ENCODE peak calls at places on chromosomes 7 and 10, in six cellular contexts. One of them, this sample, is unnamed.

GRCh38 chr7:112777406-112777805 is 12.8 kb downstream of the TMEM168 start:
- DNase-seq in HepG2: no peak
- DNase-seq in HCT116: no peak
- DNase-seq in K562: no peak
- DNase-seq in H1: no peak
- DNase-seq in GM12878: no peak
- DNase-seq in this sample: no peak

GRCh38 chr10:88473989-88474883 is 108.9 kb downstream of the RNLS start:
- DNase-seq in HepG2: no peak
- DNase-seq in HCT116: peak; percentile 33
- DNase-seq in K562: no peak
- DNase-seq in H1: no peak
- DNase-seq in GM12878: no peak
- DNase-seq in this sample: no peak

GRCh38 chr7:108067844-108068243 is 62.3 kb downstream of the LAMB4 start:
- DNase-seq in HepG2: no peak
- DNase-seq in HCT116: no peak
- DNase-seq in K562: no peak
- DNase-seq in H1: no peak
- DNase-seq in GM12878: no peak
- DNase-seq in this sample: no peak

GRCh38 chr10:119375574-119376265 is 166.8 kb downstream of the RGS10 start:
- DNase-seq in HepG2: no peak
- DNase-seq in HCT116: no peak
- DNase-seq in K562: no peak
- DNase-seq in H1: no peak
- DNase-seq in GM12878: no peak
- DNase-seq in this sample: peak; percentile 7

GRCh38 chr7:81925530-81925929 is 155.7 kb upstream of the HGF start:
- DNase-seq in HepG2: no peak
- DNase-seq in HCT116: no peak
- DNase-seq in K562: no peak
- DNase-seq in H1: no peak
- DNase-seq in GM12878: peak; percentile 46
- DNase-seq in this sample: no peak

GRCh38 chr7:130090745-130091532 is 20.6 kb downstream of the KLHDC10 start:
- DNase-seq in HepG2: no peak
- DNase-seq in HCT116: no peak
- DNase-seq in K562: no peak
- DNase-seq in H1: no peak
- DNase-seq in GM12878: no peak
- DNase-seq in this sample: no peak

GRCh38 chr7:154693646-154694045 is 309.3 kb downstream of the PAXIP1 start:
- DNase-seq in HepG2: no peak
- DNase-seq in HCT116: no peak
- DNase-seq in K562: no peak
- DNase-seq in H1: no peak
- DNase-seq in GM12878: no peak
- DNase-seq in this sample: no peak

GRCh38 chr10:87575851-87576250 is 71.2 kb downstream of the MINPP1 start:
- DNase-seq in HepG2: no peak
- DNase-seq in HCT116: no peak
- DNase-seq in K562: no peak
- DNase-seq in H1: no peak
- DNase-seq in GM12878: no peak
- DNase-seq in this sample: no peak

GRCh38 chr7:73812996-73813395 is 17.8 kb upstream of the CLDN4 start:
- DNase-seq in HepG2: no peak
- DNase-seq in HCT116: no peak
- DNase-seq in K562: no peak
- DNase-seq in H1: no peak
- DNase-seq in GM12878: no peak
- DNase-seq in this sample: no peak

GRCh38 chr10:96814264-96814663 is 17.8 kb upstream of the LCOR start:
- DNase-seq in HepG2: peak; percentile 70
- DNase-seq in HCT116: peak; percentile 23
- DNase-seq in K562: no peak
- DNase-seq in H1: no peak
- DNase-seq in GM12878: no peak
- DNase-seq in this sample: no peak

GRCh38 chr10:101672536-101672935 is 22.4 kb downstream of the FBXW4 start:
- DNase-seq in HepG2: no peak
- DNase-seq in HCT116: no peak
- DNase-seq in K562: no peak
- DNase-seq in H1: no peak
- DNase-seq in GM12878: no peak
- DNase-seq in this sample: no peak

DNA sequence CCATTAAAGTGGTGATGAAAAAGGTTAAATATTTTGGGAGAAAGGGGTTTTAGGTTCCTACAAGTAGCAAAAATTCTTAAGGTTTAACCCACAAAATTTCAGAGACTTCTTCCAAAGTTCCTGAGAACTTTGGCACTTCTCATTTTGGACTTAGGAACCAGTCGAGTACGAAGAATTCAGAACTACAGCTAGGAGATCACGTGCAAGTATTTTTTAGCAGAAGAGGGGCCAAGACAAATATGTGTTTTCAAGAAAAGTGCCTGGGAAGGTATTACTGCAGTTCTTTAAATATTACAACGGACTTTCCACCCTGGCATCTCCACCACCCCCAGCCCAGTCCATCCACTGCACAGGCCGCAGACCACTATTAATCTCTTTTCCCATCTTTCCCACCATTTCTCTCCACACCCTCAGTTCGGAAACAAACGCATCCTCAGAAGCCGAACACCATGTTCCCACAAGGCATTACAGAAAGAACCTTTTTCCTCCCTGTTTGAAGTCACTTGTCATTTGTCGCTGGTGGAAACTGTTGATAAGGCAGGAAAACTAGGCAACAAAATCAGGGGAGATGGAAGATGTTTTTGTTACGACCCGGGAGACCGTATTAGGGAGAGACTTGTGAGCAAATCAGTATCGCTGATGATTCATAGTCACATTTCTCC is 7.1 kb downstream of the INHBA start:
- DNase-seq in HepG2: no peak
- DNase-seq in HCT116: no peak
- DNase-seq in K562: no peak
- DNase-seq in H1: no peak
- DNase-seq in GM12878: no peak
- DNase-seq in this sample: no peak
- TF ChIP-seq MAX in HepG2: no peak
- TF ChIP-seq MAX in HCT116: no peak
- TF ChIP-seq MAX in K562: no peak
- TF ChIP-seq MAX in H1: no peak
- TF ChIP-seq MAX in GM12878: no peak
- TF ChIP-seq MAX in this sample: no peak

GRCh38 chr10:75197906-75198305 is 12.7 kb upstream of the VDAC2 start:
- DNase-seq in HepG2: no peak
- DNase-seq in HCT116: no peak
- DNase-seq in K562: no peak
- DNase-seq in H1: no peak
- DNase-seq in GM12878: no peak
- DNase-seq in this sample: no peak
- TF ChIP-seq POLR2A in HepG2: no peak
- TF ChIP-seq POLR2A in HCT116: no peak
- TF ChIP-seq POLR2A in K562: no peak
- TF ChIP-seq POLR2A in H1: no peak
- TF ChIP-seq POLR2A in GM12878: no peak
- TF ChIP-seq POLR2A in this sample: no peak

GRCh38 chr10:71210031-71210871 is 2.1 kb upstream of the UNC5B start:
- DNase-seq in HepG2: no peak
- DNase-seq in HCT116: no peak
- DNase-seq in K562: no peak
- DNase-seq in H1: no peak
- DNase-seq in GM12878: no peak
- DNase-seq in this sample: no peak
- TF ChIP-seq EZH2 in HepG2: no peak
- TF ChIP-seq EZH2 in HCT116: no peak
- TF ChIP-seq EZH2 in K562: no peak
- TF ChIP-seq EZH2 in H1: no peak
- TF ChIP-seq EZH2 in GM12878: no peak
- TF ChIP-seq EZH2 in this sample: peak; percentile 40

GRCh38 chr10:79139124-79139835 is 70.5 kb downstream of the ZMIZ1 start:
- DNase-seq in HepG2: no peak
- DNase-seq in HCT116: no peak
- DNase-seq in K562: no peak
- DNase-seq in H1: no peak
- DNase-seq in GM12878: no peak
- DNase-seq in this sample: peak; percentile 71

GRCh38 chr10:79137404-79137803 is 68.6 kb downstream of the ZMIZ1 start:
- DNase-seq in HepG2: no peak
- DNase-seq in HCT116: no peak
- DNase-seq in K562: no peak
- DNase-seq in H1: no peak
- DNase-seq in GM12878: no peak
- DNase-seq in this sample: no peak

GRCh38 chr10:79136227-79137005 is 67.7 kb downstream of the ZMIZ1 start:
- DNase-seq in HepG2: no peak
- DNase-seq in HCT116: no peak
- DNase-seq in K562: no peak
- DNase-seq in H1: no peak
- DNase-seq in GM12878: no peak
- DNase-seq in this sample: no peak

GRCh38 chr10:79138449-79139123 is 69.8 kb downstream of the ZMIZ1 start:
- DNase-seq in HepG2: no peak
- DNase-seq in HCT116: no peak
- DNase-seq in K562: no peak
- DNase-seq in H1: no peak
- DNase-seq in GM12878: no peak
- DNase-seq in this sample: no peak

GRCh38 chr10:79137826-79138225 is 69.1 kb downstream of the ZMIZ1 start:
- DNase-seq in HepG2: no peak
- DNase-seq in HCT116: no peak
- DNase-seq in K562: no peak
- DNase-seq in H1: no peak
- DNase-seq in GM12878: peak; percentile 26
- DNase-seq in this sample: no peak
- TF ChIP-seq MAX in HepG2: no peak
- TF ChIP-seq MAX in HCT116: no peak
- TF ChIP-seq MAX in K562: no peak
- TF ChIP-seq MAX in H1: no peak
- TF ChIP-seq MAX in GM12878: no peak
- TF ChIP-seq MAX in this sample: no peak

DNA sequence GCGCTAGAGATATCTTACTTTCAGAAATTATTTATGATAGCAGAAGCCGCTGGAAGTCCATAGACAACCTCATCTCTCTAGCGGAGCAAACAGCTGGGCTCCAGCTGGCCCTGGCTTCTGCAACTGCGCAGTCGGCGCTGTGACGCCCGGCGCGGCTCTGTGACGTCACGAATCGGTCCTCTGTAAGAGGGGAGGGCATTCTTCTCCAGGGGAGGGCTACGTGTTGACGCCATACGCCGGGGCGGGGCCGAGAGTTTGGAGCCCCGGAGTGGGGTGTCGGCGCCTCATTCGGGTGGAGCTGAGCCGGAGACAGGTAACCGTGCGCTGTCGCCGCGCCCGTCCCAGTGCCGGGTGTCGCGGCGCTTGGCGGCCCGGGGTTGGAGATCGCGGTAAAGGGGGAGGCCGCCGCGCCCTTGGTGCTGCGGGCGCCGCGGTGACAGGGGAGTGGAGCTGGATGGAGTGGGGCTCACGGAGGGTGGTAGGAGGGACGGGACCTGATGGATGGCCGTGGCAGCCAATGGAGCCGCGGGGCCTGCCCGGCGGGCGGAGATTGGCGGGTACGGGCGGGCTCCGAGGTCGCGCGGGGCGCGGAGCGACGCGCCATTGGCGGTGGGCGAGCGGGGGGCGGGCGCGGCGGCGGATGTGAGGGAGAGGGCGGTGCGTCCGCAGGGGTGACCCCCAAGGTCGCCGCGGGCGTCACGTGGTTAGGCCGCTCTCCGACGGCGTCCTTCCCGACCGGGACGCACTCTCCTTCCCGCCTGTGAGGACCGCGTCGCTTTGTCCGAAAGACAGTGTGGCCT is at the start of gene OGDH:
- DNase-seq in HepG2: peak; percentile 93
- DNase-seq in HCT116: peak; percentile 96
- DNase-seq in K562: peak; percentile 99
- DNase-seq in H1: peak; percentile 93
- DNase-seq in GM12878: peak; percentile 87
- DNase-seq in this sample: peak; percentile 99
- TF ChIP-seq POLR2A in HepG2: peak; percentile 90
- TF ChIP-seq POLR2A in HCT116: peak; percentile 31
- TF ChIP-seq POLR2A in K562: peak; percentile 98
- TF ChIP-seq POLR2A in H1: peak; percentile 94
- TF ChIP-seq POLR2A in GM12878: peak; percentile 95
- TF ChIP-seq POLR2A in this sample: peak; percentile 86